ENCODE peak calls at places on chromosomes 11 and 22, in six cellular contexts. O is lower leg skin, I is foreskin fibroblast, M is HFF-Myc, R is ovary, Q is iPS DF 6.9. H is an unnamed sample.

GRCh38 chr22:27112273-27112672 is 454.9 kb downstream of the MIAT start:
- DNase-seq in O (no peak), I (no peak), M (no peak), R (no peak), Q (no peak), H (no peak)

GRCh38 chr22:47373648-47374272 is 611.3 kb downstream of the TBC1D22A start:
- DNase-seq in O (peak; percentile 76), I (no peak), M (no peak), R (no peak), Q (no peak), H (no peak)

GRCh38 chr11:32113200-32113599 is 22.3 kb downstream of the RCN1 start:
- DNase-seq in O (no peak), I (peak; percentile 50), M (no peak), R (no peak), Q (no peak), H (no peak)

GRCh38 chr11:1740786-1741530 is 9.4 kb downstream of the IFITM10 start:
- DNase-seq in O (no peak), I (no peak), M (no peak), R (no peak), Q (no peak), H (no peak)

GRCh38 chr11:40295466-40295865 is 1164.0 kb downstream of the LRRC4C start:
- DNase-seq in O (no peak), I (no peak), M (no peak), R (no peak), Q (no peak), H (no peak)

GRCh38 chr22:40196628-40197027 is 18.9 kb downstream of the TNRC6B start:
- DNase-seq in O (peak; percentile 56), I (peak; percentile 89), M (peak; percentile 85), R (no peak), Q (no peak), H (no peak)

GRCh38 chr11:129766858-129767604 is 48.6 kb upstream of the TMEM45B start:
- DNase-seq in O (no peak), I (no peak), M (no peak), R (no peak), Q (peak; percentile 50), H (no peak)

GRCh38 chr11:9332655-9333054 is 18.3 kb upstream of the TMEM41B start:
- DNase-seq in O (no peak), I (no peak), M (no peak), R (no peak), Q (no peak), H (no peak)

GRCh38 chr11:102155676-102156075 is 45.4 kb downstream of the YAP1 start:
- DNase-seq in O (no peak), I (no peak), M (no peak), R (no peak), Q (no peak), H (no peak)

GRCh38 chr22:46730568-46731245 is 7.3 kb downstream of the CERK start:
- DNase-seq in O (no peak), I (no peak), M (no peak), R (no peak), Q (no peak), H (no peak)

GRCh38 chr22:19499880-19500242 is 20.1 kb downstream of the CDC45 start:
- DNase-seq in O (no peak), I (no peak), M (no peak), R (no peak), Q (no peak), H (no peak)

GRCh38 chr22:26050079-26050478 is 119.2 kb upstream of the SEZ6L start:
- DNase-seq in O (no peak), I (no peak), M (no peak), R (no peak), Q (no peak), H (no peak)

GRCh38 chr11:106466441-106467190 is 389.2 kb downstream of the AASDHPPT start:
- DNase-seq in O (no peak), I (peak; percentile 77), M (no peak), R (no peak), Q (no peak), H (no peak)

GRCh38 chr11:32431657-32432056 is 3.7 kb downstream of the WT1 start:
- DNase-seq in O (no peak), I (no peak), M (no peak), R (no peak), Q (no peak), H (no peak)

GRCh38 chr22:38924197-38924952 is 33.0 kb upstream of the APOBEC3A start:
- DNase-seq in O (peak; percentile 90), I (peak; percentile 88), M (peak; percentile 68), R (peak; percentile 86), Q (no peak), H (peak; percentile 55)

GRCh38 chr11:13012037-13012693 is 3.0 kb downstream of the RASSF10 start:
- DNase-seq in O (no peak), I (no peak), M (no peak), R (no peak), Q (no peak), H (no peak)

GRCh38 chr22:32474635-32475427 is at the start of gene FBXO7:
- DNase-seq in O (peak; percentile 98), I (peak; percentile 92), M (peak; percentile 66), R (peak; percentile 93), Q (peak; percentile 66), H (no peak)

GRCh38 chr11:88250566-88251080 is 75.4 kb upstream of the RAB38 start:
- DNase-seq in O (no peak), I (no peak), M (no peak), R (no peak), Q (no peak), H (no peak)

GRCh38 chr11:63573881-63574855 is 11.0 kb upstream of the PLAAT2 start:
- DNase-seq in O (no peak), I (peak; percentile 47), M (no peak), R (peak; percentile 43), Q (no peak), H (no peak)

GRCh38 chr11:27473017-27473406 is 422 bp upstream of the LGR4 start:
- DNase-seq in O (no peak), I (no peak), M (no peak), R (no peak), Q (no peak), H (no peak)
- H3K4me3 ChIP-seq in O (no peak overlapping the region), I (peak overlapping the region; percentile 68), M (peak overlapping the region; percentile 63), R (peak overlapping the region; percentile 77), Q (peak overlapping the region; percentile 6), H (peak overlapping the region; percentile 71)

GRCh38 chr11:499201-500076 is 7.6 kb downstream of the RNH1 start:
- DNase-seq in O (peak; percentile 80), I (no peak), M (no peak), R (no peak), Q (no peak), H (no peak)

GRCh38 chr11:497565-498296 is 9.3 kb downstream of the RNH1 start:
- DNase-seq in O (no peak), I (no peak), M (no peak), R (no peak), Q (no peak), H (no peak)

GRCh38 chr11:501001-501682 is 5.9 kb downstream of the RNH1 start:
- DNase-seq in O (peak; percentile 83), I (no peak), M (no peak), R (no peak), Q (no peak), H (no peak)

GRCh38 chr11:496834-497564 is 10.0 kb downstream of the RNH1 start:
- DNase-seq in O (no peak), I (no peak), M (no peak), R (no peak), Q (no peak), H (no peak)

DNA sequence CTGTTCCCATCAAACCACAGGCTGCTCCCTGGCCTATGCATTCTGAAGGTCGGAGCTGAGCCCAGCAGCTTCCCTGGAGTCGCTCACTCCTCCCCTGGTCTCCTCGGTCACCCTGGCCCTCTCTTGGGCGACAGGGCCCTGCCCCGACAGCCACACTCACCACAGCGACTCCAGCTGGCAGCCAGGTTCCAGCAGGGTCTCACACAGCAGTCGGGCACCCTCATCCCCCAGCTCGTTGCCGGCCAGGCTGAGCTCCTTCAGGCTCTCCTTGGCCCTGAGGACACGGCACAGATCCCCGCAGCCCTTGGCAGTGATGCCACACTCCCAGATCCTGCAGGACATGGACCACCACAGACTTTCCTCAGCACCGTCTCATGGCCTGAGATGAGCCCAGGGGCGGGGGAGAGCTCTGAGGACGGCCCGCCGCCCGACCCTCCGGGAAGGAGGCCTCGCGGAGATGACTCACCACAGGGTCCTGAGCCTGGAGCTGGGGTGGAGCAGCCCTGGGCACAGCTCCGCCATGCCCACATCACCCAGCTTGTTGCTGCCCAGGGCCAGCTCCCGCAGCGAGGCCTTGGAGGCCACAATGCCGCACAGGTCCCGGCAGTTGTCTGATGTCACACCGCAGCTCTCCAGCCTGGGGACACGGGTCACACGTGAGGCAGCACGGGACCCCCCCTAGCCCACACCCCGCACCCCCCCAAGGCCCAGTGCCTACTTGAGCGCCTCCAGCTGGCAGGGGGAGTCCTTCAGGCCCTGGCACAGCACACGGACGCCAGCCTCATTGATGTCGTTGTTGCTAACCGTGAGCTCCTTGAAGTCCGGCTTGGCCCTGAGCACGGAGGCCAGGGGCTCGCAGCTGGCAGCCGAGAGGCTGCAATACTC is 8.5 kb downstream of the RNH1 start:
- DNase-seq in O (peak; percentile 82), I (no peak), M (no peak), R (no peak), Q (no peak), H (no peak)
- H3K4me3 ChIP-seq in O (no peak overlapping the region), I (no peak overlapping the region), M (no peak overlapping the region), R (no peak overlapping the region), Q (no peak overlapping the region), H (no peak overlapping the region)

GRCh38 chr11:92245700-92246270 is 21.2 kb downstream of the FAT3 start:
- DNase-seq in O (no peak), I (no peak), M (no peak), R (no peak), Q (no peak), H (no peak)

GRCh38 chr11:92251980-92252379 is 27.4 kb downstream of the FAT3 start:
- DNase-seq in O (no peak), I (peak; percentile 18), M (no peak), R (no peak), Q (no peak), H (no peak)

GRCh38 chr11:92246637-92247036 is 22.0 kb downstream of the FAT3 start:
- DNase-seq in O (no peak), I (no peak), M (no peak), R (no peak), Q (no peak), H (no peak)

GRCh38 chr11:92253945-92254344 is 29.3 kb downstream of the FAT3 start:
- DNase-seq in O (no peak), I (no peak), M (no peak), R (no peak), Q (no peak), H (no peak)

DNA sequence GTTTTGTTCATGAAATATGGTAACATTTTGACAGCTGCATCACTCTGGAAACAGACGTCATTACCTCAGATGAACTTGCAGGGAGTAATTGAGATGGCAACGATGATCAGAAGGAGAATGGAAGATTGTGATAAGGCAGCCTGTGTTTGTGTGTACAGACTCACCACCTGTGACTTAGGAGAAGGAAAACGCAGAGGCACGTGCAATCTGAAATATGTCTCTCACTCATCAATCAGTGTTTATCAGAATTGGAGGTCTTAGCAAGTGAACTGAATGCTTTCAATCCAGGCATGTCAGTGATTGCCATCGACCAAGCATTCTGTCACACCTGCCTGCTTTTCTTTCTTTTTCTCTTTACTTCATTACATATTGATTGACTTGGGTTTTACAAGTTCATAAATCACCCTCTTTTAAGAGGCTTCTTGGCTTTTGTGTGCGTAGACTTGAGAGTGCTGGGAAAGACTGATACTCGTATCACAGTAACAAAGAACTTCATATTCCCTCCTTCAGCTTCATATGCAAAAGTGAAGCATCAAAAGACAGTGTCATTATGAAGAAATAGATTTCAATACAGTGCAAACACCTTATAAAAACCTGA is 24.6 kb downstream of the FAT3 start:
- DNase-seq in O (no peak), I (no peak), M (no peak), R (no peak), Q (no peak), H (no peak)
- H3K4me3 ChIP-seq in O (no peak overlapping the region), I (no peak overlapping the region), M (no peak overlapping the region), R (no peak overlapping the region), Q (no peak overlapping the region), H (no peak overlapping the region)

GRCh38 chr11:65880844-65881421 is 1.3 kb downstream of the CTSW start:
- DNase-seq in O (no peak), I (no peak), M (no peak), R (no peak), Q (no peak), H (no peak)
- H3K4me3 ChIP-seq in O (no peak overlapping the region), I (no peak overlapping the region), M (no peak overlapping the region), R (no peak overlapping the region), Q (no peak overlapping the region), H (no peak overlapping the region)

H was measured in Panc1.